ENCODE peak calls at places on chromosome 7, in ten cellular contexts. One of them, this sample, is unnamed.

GRCh38 chr7:45331563-45331962 is 174.0 kb downstream of the RAMP3 start:
- DNase-seq in PC-9: no peak
- DNase-seq in coronary artery: no peak
- DNase-seq in astrocyte of the spinal cord: no peak
- DNase-seq in fibroblast of mammary gland: no peak
- DNase-seq in lung: no peak
- DNase-seq in heart right ventricle: no peak
- DNase-seq in fibroblast of pulmonary artery: no peak
- DNase-seq in upper lobe of right lung: no peak
- DNase-seq in BJ: no peak
- DNase-seq in this sample: no peak

GRCh38 chr7:95871078-95871848 is 98.9 kb downstream of the DYNC1I1 start:
- DNase-seq in fibroblast of pulmonary artery: peak; percentile 64
- DNase-seq in lung: no peak
- DNase-seq in fibroblast of mammary gland: peak; percentile 60
- DNase-seq in upper lobe of right lung: no peak
- DNase-seq in BJ: no peak
- DNase-seq in astrocyte of the spinal cord: peak; percentile 59
- DNase-seq in coronary artery: no peak
- DNase-seq in heart right ventricle: peak; percentile 38
- DNase-seq in PC-9: peak; percentile 9
- DNase-seq in this sample: peak; percentile 22

GRCh38 chr7:47361746-47362215 is 220.1 kb downstream of the TNS3 start:
- DNase-seq in coronary artery: peak; percentile 41
- DNase-seq in PC-9: peak; percentile 88
- DNase-seq in fibroblast of pulmonary artery: peak; percentile 89
- DNase-seq in heart right ventricle: peak; percentile 61
- DNase-seq in BJ: peak; percentile 56
- DNase-seq in fibroblast of mammary gland: peak; percentile 84
- DNase-seq in astrocyte of the spinal cord: peak; percentile 89
- DNase-seq in upper lobe of right lung: no peak
- DNase-seq in lung: peak; percentile 60
- DNase-seq in this sample: peak; percentile 94

GRCh38 chr7:17427924-17428323 is 129.5 kb downstream of the AHR start:
- DNase-seq in astrocyte of the spinal cord: no peak
- DNase-seq in fibroblast of pulmonary artery: no peak
- DNase-seq in lung: no peak
- DNase-seq in fibroblast of mammary gland: no peak
- DNase-seq in PC-9: no peak
- DNase-seq in heart right ventricle: no peak
- DNase-seq in upper lobe of right lung: no peak
- DNase-seq in coronary artery: no peak
- DNase-seq in BJ: no peak
- DNase-seq in this sample: no peak

GRCh38 chr7:154767821-154768415 is 235.0 kb downstream of the PAXIP1 start:
- DNase-seq in heart right ventricle: no peak
- DNase-seq in astrocyte of the spinal cord: no peak
- DNase-seq in BJ: no peak
- DNase-seq in lung: no peak
- DNase-seq in PC-9: no peak
- DNase-seq in fibroblast of pulmonary artery: no peak
- DNase-seq in upper lobe of right lung: no peak
- DNase-seq in fibroblast of mammary gland: no peak
- DNase-seq in coronary artery: no peak
- DNase-seq in this sample: no peak

GRCh38 chr7:46207931-46208634 is 287.0 kb upstream of the IGFBP3 start:
- DNase-seq in lung: no peak
- DNase-seq in PC-9: no peak
- DNase-seq in coronary artery: no peak
- DNase-seq in heart right ventricle: no peak
- DNase-seq in astrocyte of the spinal cord: no peak
- DNase-seq in BJ: no peak
- DNase-seq in upper lobe of right lung: no peak
- DNase-seq in fibroblast of pulmonary artery: no peak
- DNase-seq in fibroblast of mammary gland: no peak
- DNase-seq in this sample: no peak

GRCh38 chr7:116738378-116738777 is 66.4 kb downstream of the MET start:
- DNase-seq in BJ: no peak
- DNase-seq in fibroblast of mammary gland: no peak
- DNase-seq in PC-9: no peak
- DNase-seq in heart right ventricle: no peak
- DNase-seq in astrocyte of the spinal cord: no peak
- DNase-seq in lung: no peak
- DNase-seq in upper lobe of right lung: no peak
- DNase-seq in fibroblast of pulmonary artery: no peak
- DNase-seq in coronary artery: no peak
- DNase-seq in this sample: no peak

GRCh38 chr7:149202831-149203231 is 7.5 kb downstream of the ZNF282 start:
- DNase-seq in PC-9: no peak
- DNase-seq in lung: peak; percentile 77
- DNase-seq in upper lobe of right lung: peak; percentile 61
- DNase-seq in fibroblast of pulmonary artery: no peak
- DNase-seq in heart right ventricle: peak; percentile 21
- DNase-seq in coronary artery: no peak
- DNase-seq in BJ: no peak
- DNase-seq in astrocyte of the spinal cord: peak; percentile 36
- DNase-seq in fibroblast of mammary gland: peak; percentile 28
- DNase-seq in this sample: no peak

GRCh38 chr7:131692131-131692960 is 135.9 kb upstream of the PODXL start:
- DNase-seq in PC-9: peak; percentile 54
- DNase-seq in heart right ventricle: peak; percentile 35
- DNase-seq in coronary artery: no peak
- DNase-seq in astrocyte of the spinal cord: peak; percentile 25
- DNase-seq in fibroblast of mammary gland: peak; percentile 35
- DNase-seq in fibroblast of pulmonary artery: peak; percentile 37
- DNase-seq in BJ: no peak
- DNase-seq in lung: peak; percentile 31
- DNase-seq in upper lobe of right lung: peak; percentile 77
- DNase-seq in this sample: no peak

GRCh38 chr7:93715234-93715633 is 140.7 kb upstream of the CALCR start:
- DNase-seq in fibroblast of mammary gland: peak; percentile 63
- DNase-seq in lung: peak; percentile 35
- DNase-seq in fibroblast of pulmonary artery: peak; percentile 74
- DNase-seq in BJ: no peak
- DNase-seq in heart right ventricle: peak; percentile 22
- DNase-seq in coronary artery: no peak
- DNase-seq in upper lobe of right lung: peak; percentile 68
- DNase-seq in PC-9: peak; percentile 37
- DNase-seq in astrocyte of the spinal cord: peak; percentile 46
- DNase-seq in this sample: peak; percentile 5

GRCh38 chr7:101397770-101398324 is 35.2 kb downstream of the COL26A1 start:
- DNase-seq in BJ: no peak
- DNase-seq in heart right ventricle: no peak
- DNase-seq in fibroblast of mammary gland: no peak
- DNase-seq in lung: no peak
- DNase-seq in upper lobe of right lung: no peak
- DNase-seq in coronary artery: no peak
- DNase-seq in fibroblast of pulmonary artery: no peak
- DNase-seq in astrocyte of the spinal cord: no peak
- DNase-seq in PC-9: no peak
- DNase-seq in this sample: no peak

GRCh38 chr7:88267421-88267820 is 39.3 kb downstream of the STEAP4 start:
- DNase-seq in fibroblast of mammary gland: no peak
- DNase-seq in coronary artery: no peak
- DNase-seq in upper lobe of right lung: no peak
- DNase-seq in BJ: no peak
- DNase-seq in PC-9: no peak
- DNase-seq in astrocyte of the spinal cord: no peak
- DNase-seq in fibroblast of pulmonary artery: no peak
- DNase-seq in heart right ventricle: no peak
- DNase-seq in lung: no peak
- DNase-seq in this sample: no peak

GRCh38 chr7:112286294-112287086 is 80.0 kb downstream of the ZNF277 start:
- DNase-seq in fibroblast of mammary gland: no peak
- DNase-seq in BJ: no peak
- DNase-seq in upper lobe of right lung: no peak
- DNase-seq in heart right ventricle: no peak
- DNase-seq in coronary artery: no peak
- DNase-seq in PC-9: no peak
- DNase-seq in astrocyte of the spinal cord: no peak
- DNase-seq in lung: no peak
- DNase-seq in fibroblast of pulmonary artery: peak; percentile 4
- DNase-seq in this sample: no peak

GRCh38 chr7:82445226-82445625 is 1.6 kb upstream of the CACNA2D1 start:
- DNase-seq in heart right ventricle: no peak
- DNase-seq in PC-9: no peak
- DNase-seq in coronary artery: no peak
- DNase-seq in astrocyte of the spinal cord: no peak
- DNase-seq in upper lobe of right lung: no peak
- DNase-seq in fibroblast of pulmonary artery: no peak
- DNase-seq in lung: no peak
- DNase-seq in fibroblast of mammary gland: no peak
- DNase-seq in BJ: no peak
- DNase-seq in this sample: no peak

GRCh38 chr7:82442492-82443043 is 1.0 kb downstream of the CACNA2D1 start:
- DNase-seq in lung: no peak
- DNase-seq in upper lobe of right lung: no peak
- DNase-seq in BJ: no peak
- DNase-seq in PC-9: no peak
- DNase-seq in fibroblast of mammary gland: peak; percentile 19
- DNase-seq in astrocyte of the spinal cord: peak; percentile 39
- DNase-seq in coronary artery: no peak
- DNase-seq in heart right ventricle: peak; percentile 11
- DNase-seq in fibroblast of pulmonary artery: peak; percentile 33
- DNase-seq in this sample: no peak

GRCh38 chr7:82443801-82444219 is 233 bp upstream of the CACNA2D1 start:
- DNase-seq in fibroblast of mammary gland: peak; percentile 88
- DNase-seq in PC-9: peak; percentile 66
- DNase-seq in heart right ventricle: peak; percentile 88
- DNase-seq in astrocyte of the spinal cord: peak; percentile 87
- DNase-seq in lung: peak; percentile 68
- DNase-seq in coronary artery: peak; percentile 93
- DNase-seq in fibroblast of pulmonary artery: peak; percentile 94
- DNase-seq in BJ: peak; percentile 33
- DNase-seq in upper lobe of right lung: peak; percentile 83
- DNase-seq in this sample: peak; percentile 67

GRCh38 chr7:82443044-82443800 is at the start of gene CACNA2D1:
- DNase-seq in coronary artery: no peak
- DNase-seq in PC-9: peak; percentile 39
- DNase-seq in fibroblast of pulmonary artery: no peak
- DNase-seq in BJ: no peak
- DNase-seq in upper lobe of right lung: peak; percentile 73
- DNase-seq in astrocyte of the spinal cord: peak; percentile 59
- DNase-seq in heart right ventricle: peak; percentile 27
- DNase-seq in lung: peak; percentile 31
- DNase-seq in fibroblast of mammary gland: peak; percentile 16
- DNase-seq in this sample: no peak

GRCh38 chr7:82444220-82445049 is 858 bp upstream of the CACNA2D1 start:
- DNase-seq in coronary artery: no peak
- DNase-seq in fibroblast of pulmonary artery: peak; percentile 10
- DNase-seq in astrocyte of the spinal cord: no peak
- DNase-seq in BJ: no peak
- DNase-seq in PC-9: no peak
- DNase-seq in fibroblast of mammary gland: no peak
- DNase-seq in upper lobe of right lung: peak; percentile 66
- DNase-seq in heart right ventricle: no peak
- DNase-seq in lung: no peak
- DNase-seq in this sample: no peak
- TF ChIP-seq CTCF in coronary artery: no peak
- TF ChIP-seq CTCF in fibroblast of pulmonary artery: no peak
- TF ChIP-seq CTCF in astrocyte of the spinal cord: peak; percentile 9
- TF ChIP-seq CTCF in BJ: peak; percentile 2
- TF ChIP-seq CTCF in PC-9: peak; percentile 37
- TF ChIP-seq CTCF in fibroblast of mammary gland: no peak
- TF ChIP-seq CTCF in upper lobe of right lung: no peak
- TF ChIP-seq CTCF in heart right ventricle: no peak
- TF ChIP-seq CTCF in lung: no peak
- TF ChIP-seq CTCF in this sample: no peak

GRCh38 chr7:98283127-98283886 is 1.8 kb downstream of the BRI3 start:
- DNase-seq in upper lobe of right lung: peak; percentile 87
- DNase-seq in fibroblast of pulmonary artery: peak; percentile 63
- DNase-seq in coronary artery: no peak
- DNase-seq in lung: peak; percentile 77
- DNase-seq in astrocyte of the spinal cord: peak; percentile 31
- DNase-seq in heart right ventricle: peak; percentile 39
- DNase-seq in BJ: no peak
- DNase-seq in fibroblast of mammary gland: peak; percentile 83
- DNase-seq in PC-9: peak; percentile 46
- DNase-seq in this sample: no peak
- H3K4me3 ChIP-seq in upper lobe of right lung: peak overlapping the region; percentile 88
- H3K4me3 ChIP-seq in fibroblast of pulmonary artery: peak overlapping the region; percentile 95
- H3K4me3 ChIP-seq in coronary artery: peak overlapping the region; percentile 99
- H3K4me3 ChIP-seq in lung: peak overlapping the region; percentile 95
- H3K4me3 ChIP-seq in astrocyte of the spinal cord: peak overlapping the region; percentile 90
- H3K4me3 ChIP-seq in heart right ventricle: peak overlapping the region; percentile 99
- H3K4me3 ChIP-seq in BJ: peak overlapping the region; percentile 89
- H3K4me3 ChIP-seq in fibroblast of mammary gland: peak overlapping the region; percentile 93
- H3K4me3 ChIP-seq in PC-9: peak overlapping the region; percentile 87
- H3K4me3 ChIP-seq in this sample: peak overlapping the region; percentile 93

GRCh38 chr7:19713676-19714075 is 4.8 kb upstream of the POLR1F start:
- DNase-seq in coronary artery: no peak
- DNase-seq in heart right ventricle: no peak
- DNase-seq in fibroblast of mammary gland: peak; percentile 57
- DNase-seq in lung: no peak
- DNase-seq in BJ: no peak
- DNase-seq in PC-9: peak; percentile 37
- DNase-seq in upper lobe of right lung: no peak
- DNase-seq in astrocyte of the spinal cord: peak; percentile 55
- DNase-seq in fibroblast of pulmonary artery: peak; percentile 69
- DNase-seq in this sample: peak; percentile 36

DNA sequence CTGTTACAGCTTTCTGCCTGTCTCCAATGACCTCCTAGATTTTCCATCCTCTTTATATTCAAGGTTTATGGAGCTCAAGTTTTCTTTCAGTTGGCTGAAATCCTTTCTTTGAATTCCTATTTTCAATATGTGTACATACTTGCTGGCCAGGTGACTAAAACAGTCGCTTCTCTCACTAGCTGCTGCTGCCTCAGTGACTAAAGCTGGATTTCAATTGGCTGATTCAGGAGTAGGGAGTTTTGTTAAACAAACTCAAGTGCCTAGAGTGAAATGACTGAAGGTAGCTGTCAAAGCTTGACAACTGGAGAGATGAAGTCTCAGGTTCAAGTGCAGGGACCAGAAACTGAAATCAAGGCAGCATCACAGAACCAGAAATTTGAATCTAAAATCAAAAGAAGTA is 6.7 kb upstream of the POLR1F start:
- DNase-seq in lung: no peak
- DNase-seq in upper lobe of right lung: no peak
- DNase-seq in BJ: no peak
- DNase-seq in coronary artery: no peak
- DNase-seq in fibroblast of pulmonary artery: no peak
- DNase-seq in PC-9: no peak
- DNase-seq in heart right ventricle: no peak
- DNase-seq in astrocyte of the spinal cord: no peak
- DNase-seq in fibroblast of mammary gland: no peak
- DNase-seq in this sample: no peak
- TF ChIP-seq CTCF in lung: no peak
- TF ChIP-seq CTCF in upper lobe of right lung: no peak
- TF ChIP-seq CTCF in BJ: no peak
- TF ChIP-seq CTCF in coronary artery: no peak
- TF ChIP-seq CTCF in fibroblast of pulmonary artery: no peak
- TF ChIP-seq CTCF in PC-9: no peak
- TF ChIP-seq CTCF in heart right ventricle: no peak
- TF ChIP-seq CTCF in astrocyte of the spinal cord: no peak
- TF ChIP-seq CTCF in fibroblast of mammary gland: no peak
- TF ChIP-seq CTCF in this sample: no peak

DNA sequence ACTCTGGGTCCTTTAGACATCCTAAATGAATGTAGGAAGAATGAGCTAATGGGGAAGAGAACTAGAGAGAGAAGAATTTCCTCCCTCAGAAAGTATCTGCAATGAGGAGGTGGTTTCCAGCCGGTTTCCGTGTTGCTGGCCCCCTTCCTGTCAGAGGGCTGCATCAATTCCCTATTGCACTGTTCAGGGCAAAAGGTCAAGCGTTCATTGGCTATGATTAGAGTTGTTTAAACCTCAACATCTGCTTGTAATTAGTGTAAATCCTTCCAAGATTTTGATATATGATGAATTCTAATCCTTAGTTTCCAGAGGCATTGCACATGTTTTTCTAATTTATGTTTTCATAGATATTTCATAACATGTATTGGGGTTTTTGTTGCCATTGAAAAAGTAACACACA is 107.3 kb upstream of the SGCE start:
- DNase-seq in fibroblast of mammary gland: peak; percentile 92
- DNase-seq in heart right ventricle: no peak
- DNase-seq in astrocyte of the spinal cord: no peak
- DNase-seq in upper lobe of right lung: no peak
- DNase-seq in coronary artery: no peak
- DNase-seq in BJ: no peak
- DNase-seq in lung: no peak
- DNase-seq in PC-9: no peak
- DNase-seq in fibroblast of pulmonary artery: peak; percentile 14
- DNase-seq in this sample: no peak
- H3K4me3 ChIP-seq in fibroblast of mammary gland: no peak overlapping the region
- H3K4me3 ChIP-seq in heart right ventricle: no peak overlapping the region
- H3K4me3 ChIP-seq in astrocyte of the spinal cord: no peak overlapping the region
- H3K4me3 ChIP-seq in upper lobe of right lung: no peak overlapping the region
- H3K4me3 ChIP-seq in coronary artery: no peak overlapping the region
- H3K4me3 ChIP-seq in BJ: no peak overlapping the region
- H3K4me3 ChIP-seq in lung: no peak overlapping the region
- H3K4me3 ChIP-seq in PC-9: no peak overlapping the region
- H3K4me3 ChIP-seq in fibroblast of pulmonary artery: no peak overlapping the region
- H3K4me3 ChIP-seq in this sample: no peak overlapping the region